ENCODE peak calls at places on chromosomes 12 and 14, in six cellular contexts. A is Panc1; Y is fibroblast of pulmonary artery; B is naive thymus-derived CD4-positive, alpha-beta T cell; R is thyroid gland; K is CD4-positive, alpha-beta memory T cell. D is an unnamed sample.

GRCh38 chr14:95311752-95312151 is 8.0 kb downstream of the CLMN start:
- DNase-seq in A (no peak), Y (no peak), B (no peak), R (no peak), K (no peak), D (no peak)

GRCh38 chr14:56998728-56999127 is 188.4 kb upstream of the OTX2 start:
- DNase-seq in A (no peak), Y (no peak), B (no peak), R (no peak), K (no peak), D (no peak)

GRCh38 chr12:42885677-42886076 is 296.1 kb upstream of the PRICKLE1 start:
- DNase-seq in A (no peak), Y (no peak), B (no peak), R (no peak), K (no peak), D (no peak)

GRCh38 chr12:10364839-10365681 is 24.8 kb downstream of the KLRK1 start:
- DNase-seq in A (peak), Y (peak), B (peak), R (peak), K (peak), D (no peak)

GRCh38 chr14:77485901-77486678 is 12.5 kb downstream of the ISM2 start:
- DNase-seq in A (no peak), Y (peak), B (no peak), R (no peak), K (no peak), D (no peak)

GRCh38 chr12:129193263-129193871 is 340.1 kb downstream of the GLT1D1 start:
- DNase-seq in A (no peak), Y (no peak), B (no peak), R (no peak), K (no peak), D (no peak)

GRCh38 chr14:53153702-53154112 is 584 bp upstream of the DDHD1 start:
- DNase-seq in A (no peak), Y (no peak), B (no peak), R (no peak), K (no peak), D (no peak)

GRCh38 chr12:75414671-75415070 is 23.8 kb downstream of the GLIPR1L2 start:
- DNase-seq in A (no peak), Y (no peak), B (no peak), R (no peak), K (no peak), D (no peak)

GRCh38 chr14:68968721-68969120 is 10.4 kb downstream of the ACTN1 start:
- DNase-seq in A (no peak), Y (no peak), B (no peak), R (no peak), K (no peak), D (no peak)

GRCh38 chr12:84697141-84697540 is 215.5 kb downstream of the SLC6A15 start:
- DNase-seq in A (no peak), Y (no peak), B (no peak), R (no peak), K (no peak), D (no peak)

GRCh38 chr12:12995088-12995487 is 5.0 kb downstream of the HEBP1 start:
- DNase-seq in A (no peak), Y (no peak), B (no peak), R (no peak), K (no peak), D (no peak)

GRCh38 chr12:12996235-12996634 is 3.8 kb downstream of the HEBP1 start:
- DNase-seq in A (no peak), Y (no peak), B (no peak), R (no peak), K (no peak), D (no peak)

GRCh38 chr12:12990700-12991468 is 9.2 kb downstream of the HEBP1 start:
- DNase-seq in A (no peak), Y (peak), B (no peak), R (peak), K (no peak), D (no peak)

GRCh38 chr12:12993367-12993766 is 6.7 kb downstream of the HEBP1 start:
- DNase-seq in A (no peak), Y (no peak), B (no peak), R (no peak), K (no peak), D (no peak)

GRCh38 chr12:12992418-12993175 is 7.5 kb downstream of the HEBP1 start:
- DNase-seq in A (no peak), Y (peak), B (no peak), R (peak), K (no peak), D (no peak)
- H3K4me3 ChIP-seq in A (no peak), Y (peak), B (no peak), R (no peak), K (no peak), D (peak)

DNA sequence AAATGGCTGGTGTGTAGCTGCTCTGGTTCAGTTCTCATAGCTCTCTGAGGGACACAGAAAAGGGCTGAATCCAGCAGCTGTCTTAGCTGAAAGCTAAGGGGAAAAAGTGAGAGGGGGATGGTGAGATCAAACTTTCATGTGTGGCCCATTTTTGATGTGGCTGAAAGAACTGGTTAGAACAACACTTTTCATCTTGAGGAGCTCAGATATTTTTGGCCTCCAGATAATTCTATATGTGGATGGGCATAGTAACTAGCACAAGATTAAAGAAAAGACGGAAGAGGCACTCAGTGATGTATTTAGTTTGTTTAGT is 73.0 kb upstream of the KRAS start:
- DNase-seq in A (no peak), Y (no peak), B (no peak), R (no peak), K (peak), D (no peak)
- H3K4me3 ChIP-seq in A (no peak), Y (no peak), B (no peak), R (no peak), K (no peak), D (no peak)

GRCh38 chr12:1003600-1004271 is 12.7 kb downstream of the ERC1 start:
- DNase-seq in A (no peak), Y (no peak), B (no peak), R (no peak), K (no peak), D (no peak)

GRCh38 chr12:996881-997280 is 5.9 kb downstream of the ERC1 start:
- DNase-seq in A (no peak), Y (no peak), B (no peak), R (no peak), K (no peak), D (no peak)

GRCh38 chr12:997505-997904 is 6.5 kb downstream of the ERC1 start:
- DNase-seq in A (no peak), Y (no peak), B (no peak), R (no peak), K (no peak), D (no peak)

GRCh38 chr12:1001507-1001906 is 10.5 kb downstream of the ERC1 start:
- DNase-seq in A (no peak), Y (no peak), B (no peak), R (no peak), K (no peak), D (no peak)

GRCh38 chr12:998020-998874 is 7.2 kb downstream of the ERC1 start:
- DNase-seq in A (no peak), Y (no peak), B (no peak), R (peak), K (no peak), D (no peak)
- H3K4me3 ChIP-seq in A (no peak), Y (no peak), B (no peak), R (no peak), K (no peak), D (peak)

GRCh38 chr14:35940291-35940690 is 114.2 kb downstream of the BRMS1L start:
- DNase-seq in A (no peak), Y (no peak), B (no peak), R (no peak), K (peak), D (no peak)
- H3K4me3 ChIP-seq in A (peak), Y (no peak), B (no peak), R (no peak), K (peak), D (no peak)

GRCh38 chr12:77328326-77328725 is 263.0 kb upstream of the E2F7 start:
- DNase-seq in A (no peak), Y (no peak), B (no peak), R (no peak), K (no peak), D (no peak)

GRCh38 chr12:77324416-77324762 is 259.0 kb upstream of the E2F7 start:
- DNase-seq in A (no peak), Y (no peak), B (no peak), R (no peak), K (no peak), D (no peak)

GRCh38 chr12:77324763-77325468 is 259.5 kb upstream of the E2F7 start:
- DNase-seq in A (no peak), Y (peak), B (peak), R (peak), K (no peak), D (no peak)

GRCh38 chr12:77325505-77325904 is 260.1 kb upstream of the E2F7 start:
- DNase-seq in A (no peak), Y (no peak), B (no peak), R (no peak), K (no peak), D (no peak)

GRCh38 chr12:77323778-77324415 is 258.5 kb upstream of the E2F7 start:
- DNase-seq in A (no peak), Y (no peak), B (no peak), R (no peak), K (no peak), D (no peak)
- H3K4me3 ChIP-seq in A (no peak), Y (no peak), B (no peak), R (no peak), K (no peak), D (peak)

GRCh38 chr12:16454481-16454880 is 107.0 kb downstream of the MGST1 start:
- DNase-seq in A (no peak), Y (peak), B (no peak), R (no peak), K (no peak), D (no peak)

GRCh38 chr12:16453319-16453718 is 105.9 kb downstream of the MGST1 start:
- DNase-seq in A (no peak), Y (no peak), B (no peak), R (no peak), K (no peak), D (no peak)

DNA sequence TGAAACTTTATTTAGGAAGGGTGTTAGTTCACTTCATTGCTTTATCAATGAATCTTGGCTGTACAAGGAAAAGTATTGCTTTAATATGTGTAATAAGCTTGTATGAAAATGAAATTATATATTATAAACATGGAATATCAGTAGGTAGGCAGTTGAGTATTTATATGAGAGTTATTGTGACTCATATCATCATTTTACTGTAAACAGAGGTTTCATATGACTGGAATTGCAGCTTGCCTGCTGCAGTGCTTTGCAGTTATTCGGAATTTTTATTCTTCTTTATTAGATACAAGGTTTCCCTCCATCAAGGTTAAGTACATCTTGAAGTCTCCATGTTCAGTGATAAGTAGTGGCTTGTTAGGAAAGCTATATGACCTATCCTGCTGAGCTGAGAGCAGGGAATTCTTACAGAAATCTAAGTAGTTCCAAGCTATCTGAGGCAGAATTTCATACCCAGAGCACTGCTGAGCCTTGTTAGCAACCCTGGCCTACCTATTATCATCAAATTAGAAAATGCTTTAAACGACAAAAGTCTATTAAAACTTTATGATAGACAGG is 111.2 kb downstream of the MGST1 start:
- DNase-seq in A (no peak), Y (no peak), B (no peak), R (no peak), K (no peak), D (no peak)
- H3K4me3 ChIP-seq in A (no peak), Y (no peak), B (no peak), R (no peak), K (no peak), D (no peak)

GRCh38 chr14:58395565-58395814 is 240 bp upstream of the TOMM20L start:
- DNase-seq in A (peak), Y (no peak), B (no peak), R (no peak), K (no peak), D (no peak)
- H3K4me3 ChIP-seq in A (peak), Y (peak), B (peak), R (no peak), K (peak), D (peak)

GRCh38 chr14:23568021-23568599 is 519 bp upstream of the AP1G2 start:
- DNase-seq in A (no peak), Y (no peak), B (no peak), R (no peak), K (no peak), D (no peak)

GRCh38 chr14:23567186-23568020 is at the start of gene AP1G2:
- DNase-seq in A (no peak), Y (peak), B (peak), R (peak), K (peak), D (no peak)

GRCh38 chr14:23566782-23567185 is 807 bp downstream of the AP1G2 start:
- DNase-seq in A (no peak), Y (peak), B (no peak), R (peak), K (no peak), D (no peak)

GRCh38 chr14:23569443-23570151 is 2.0 kb upstream of the AP1G2 start:
- DNase-seq in A (no peak), Y (no peak), B (no peak), R (no peak), K (no peak), D (no peak)

GRCh38 chr14:23568600-23569310 is 1.2 kb upstream of the AP1G2 start:
- DNase-seq in A (no peak), Y (no peak), B (no peak), R (no peak), K (no peak), D (no peak)
- H3K4me3 ChIP-seq in A (no peak), Y (no peak), B (no peak), R (no peak), K (no peak), D (no peak)

GRCh38 chr12:124774462-124775167 is 89.0 kb downstream of the SCARB1 start:
- DNase-seq in A (no peak), Y (peak), B (peak), R (no peak), K (peak), D (peak)

GRCh38 chr12:124771462-124772361 is 92.0 kb downstream of the SCARB1 start:
- DNase-seq in A (no peak), Y (peak), B (peak), R (peak), K (peak), D (peak)

GRCh38 chr12:124772467-124773170 is 91.0 kb downstream of the SCARB1 start:
- DNase-seq in A (no peak), Y (no peak), B (no peak), R (no peak), K (no peak), D (no peak)

GRCh38 chr12:124776126-124776513 is 87.5 kb downstream of the SCARB1 start:
- DNase-seq in A (no peak), Y (no peak), B (no peak), R (no peak), K (no peak), D (no peak)

DNA sequence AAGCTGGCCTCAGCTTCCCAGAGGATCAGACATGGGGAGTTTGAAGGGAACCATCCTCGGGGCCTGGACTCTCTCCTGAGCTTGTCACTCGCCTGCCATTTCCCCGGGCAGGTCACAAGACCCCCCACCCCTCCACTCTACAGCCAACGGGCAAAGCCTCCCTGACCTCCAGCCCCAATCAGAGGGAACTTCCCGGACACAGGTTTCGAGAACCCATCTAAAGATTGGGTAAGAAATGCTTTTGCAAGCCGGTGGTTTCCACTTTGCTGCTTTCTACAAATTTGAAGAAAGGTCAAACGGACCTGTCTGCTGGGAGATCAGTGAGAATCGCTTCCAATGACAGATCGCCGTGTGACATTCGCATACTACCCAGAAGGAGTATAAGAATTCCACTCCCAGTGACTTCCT is 89.6 kb downstream of the SCARB1 start:
- DNase-seq in A (no peak), Y (peak), B (peak), R (no peak), K (no peak), D (no peak)
- H3K4me3 ChIP-seq in A (no peak), Y (peak), B (no peak), R (no peak), K (peak), D (peak)

D was measured in thoracic aorta.